ENCODE peak calls at places on chromosome 17, in five cellular contexts. One of them, this sample, is unnamed.

GRCh38 chr17:66429680-66430079 is 127.3 kb downstream of the PRKCA start:
- DNase-seq in activated T-cell treated with anti-CD3 and anti-CD28 coated beads for 48 hours: no peak
- DNase-seq in HuH-7.5: no peak
- DNase-seq in GM12891: no peak
- DNase-seq in WTC11: no peak
- DNase-seq in this sample: no peak

GRCh38 chr17:81838753-81839255 is 4.0 kb upstream of the PPP1R27 start:
- DNase-seq in WTC11: no peak
- DNase-seq in activated T-cell treated with anti-CD3 and anti-CD28 coated beads for 48 hours: no peak
- DNase-seq in HuH-7.5: no peak
- DNase-seq in GM12891: no peak
- DNase-seq in this sample: no peak

GRCh38 chr17:46163316-46163715 is 29.9 kb downstream of the KANSL1 start:
- DNase-seq in activated T-cell treated with anti-CD3 and anti-CD28 coated beads for 48 hours: no peak
- DNase-seq in WTC11: no peak
- DNase-seq in HuH-7.5: no peak
- DNase-seq in GM12891: no peak
- DNase-seq in this sample: no peak

GRCh38 chr17:79005063-79005861 is 4.3 kb downstream of the CANT1 start:
- DNase-seq in activated T-cell treated with anti-CD3 and anti-CD28 coated beads for 48 hours: no peak
- DNase-seq in HuH-7.5: no peak
- DNase-seq in WTC11: no peak
- DNase-seq in GM12891: no peak
- DNase-seq in this sample: peak; percentile 70

GRCh38 chr17:47789611-47790520 is 31.7 kb downstream of the OSBPL7 start:
- DNase-seq in activated T-cell treated with anti-CD3 and anti-CD28 coated beads for 48 hours: peak; percentile 59
- DNase-seq in GM12891: no peak
- DNase-seq in HuH-7.5: peak; percentile 47
- DNase-seq in WTC11: peak; percentile 73
- DNase-seq in this sample: peak; percentile 69

GRCh38 chr17:77107506-77108433 is 33.0 kb upstream of the SEC14L1 start:
- DNase-seq in HuH-7.5: no peak
- DNase-seq in GM12891: no peak
- DNase-seq in WTC11: no peak
- DNase-seq in activated T-cell treated with anti-CD3 and anti-CD28 coated beads for 48 hours: peak; percentile 52
- DNase-seq in this sample: no peak

GRCh38 chr17:48498168-48498840 is 32.5 kb downstream of the HOXB1 start:
- DNase-seq in WTC11: no peak
- DNase-seq in activated T-cell treated with anti-CD3 and anti-CD28 coated beads for 48 hours: no peak
- DNase-seq in GM12891: no peak
- DNase-seq in HuH-7.5: no peak
- DNase-seq in this sample: no peak

GRCh38 chr17:42422958-42423712 is at the start of gene CAVIN1:
- DNase-seq in activated T-cell treated with anti-CD3 and anti-CD28 coated beads for 48 hours: peak; percentile 20
- DNase-seq in GM12891: peak; percentile 57
- DNase-seq in WTC11: peak; percentile 97
- DNase-seq in HuH-7.5: peak; percentile 92
- DNase-seq in this sample: peak; percentile 94

GRCh38 chr17:15909481-15909991 is 35.4 kb upstream of the ADORA2B start:
- DNase-seq in GM12891: no peak
- DNase-seq in activated T-cell treated with anti-CD3 and anti-CD28 coated beads for 48 hours: no peak
- DNase-seq in WTC11: peak; percentile 9
- DNase-seq in HuH-7.5: no peak
- DNase-seq in this sample: no peak

GRCh38 chr17:81097943-81098308 is 63.0 kb downstream of the BAIAP2 start:
- DNase-seq in activated T-cell treated with anti-CD3 and anti-CD28 coated beads for 48 hours: no peak
- DNase-seq in HuH-7.5: no peak
- DNase-seq in GM12891: no peak
- DNase-seq in WTC11: no peak
- DNase-seq in this sample: peak; percentile 40

GRCh38 chr17:64978138-64978537 is 58.9 kb upstream of the LRRC37A3 start:
- DNase-seq in activated T-cell treated with anti-CD3 and anti-CD28 coated beads for 48 hours: no peak
- DNase-seq in GM12891: no peak
- DNase-seq in HuH-7.5: no peak
- DNase-seq in WTC11: no peak
- DNase-seq in this sample: no peak

GRCh38 chr17:56656961-56657360 is 63.5 kb downstream of the NOG start:
- DNase-seq in GM12891: no peak
- DNase-seq in activated T-cell treated with anti-CD3 and anti-CD28 coated beads for 48 hours: no peak
- DNase-seq in WTC11: no peak
- DNase-seq in HuH-7.5: no peak
- DNase-seq in this sample: no peak